ENCODE peak calls at places on chromosomes 12 and 14, in five cellular contexts. M, K, A, C and Q are unnamed samples.

GRCh38 chr12:108175310-108175709 is 46.2 kb downstream of the WSCD2 start:
- DNase-seq in C (peak), K (no peak), M (no peak), A (no peak), Q (no peak)

GRCh38 chr14:50047274-50047676 is 69.1 kb downstream of the VCPKMT start:
- DNase-seq in M (no peak), K (no peak), A (peak), C (no peak), Q (no peak)

GRCh38 chr12:27334052-27334720 is 1.6 kb downstream of the BMAL2 start:
- DNase-seq in K (no peak), C (no peak), M (no peak), A (peak), Q (no peak)

GRCh38 chr12:32107376-32108267 is 975 bp downstream of the BICD1 start:
- DNase-seq in A (peak), C (peak), K (no peak), M (no peak), Q (peak)

GRCh38 chr14:57275023-57275664 is 6.4 kb downstream of the AP5M1 start:
- DNase-seq in C (no peak), M (no peak), K (no peak), A (no peak), Q (no peak)

GRCh38 chr14:94517641-94518257 is 8.5 kb upstream of the SERPINA12 start:
- DNase-seq in A (no peak), K (no peak), M (no peak), C (no peak), Q (no peak)

GRCh38 chr12:48334807-48335206 is 15.9 kb downstream of the ZNF641 start:
- DNase-seq in C (no peak), M (no peak), K (no peak), A (no peak), Q (no peak)

GRCh38 chr12:70795608-70796007 is 124.9 kb downstream of the PTPRR start:
- DNase-seq in K (no peak), M (no peak), C (no peak), A (no peak), Q (no peak)

GRCh38 chr12:101792046-101792931 is 38.5 kb downstream of the GNPTAB start:
- DNase-seq in C (no peak), K (no peak), M (no peak), A (no peak), Q (no peak)

GRCh38 chr14:59028476-59029202 is 159.8 kb upstream of the DAAM1 start:
- DNase-seq in K (peak), M (no peak), C (peak), A (peak), Q (peak)

GRCh38 chr12:57722716-57723629 is 15.6 kb downstream of the AGAP2 start:
- DNase-seq in M (no peak), C (no peak), A (no peak), K (no peak), Q (no peak)

GRCh38 chr12:72230589-72230988 is 41.6 kb upstream of the TRHDE start:
- DNase-seq in K (no peak), C (no peak), A (no peak), M (no peak), Q (no peak)

GRCh38 chr14:55207832-55208231 is 16.4 kb upstream of the DLGAP5 start:
- DNase-seq in K (no peak), M (no peak), C (no peak), A (no peak), Q (no peak)

GRCh38 chr12:46154221-46154975 is 114.4 kb downstream of the SLC38A1 start:
- DNase-seq in C (no peak), A (no peak), M (no peak), K (no peak), Q (no peak)

GRCh38 chr14:61837336-61838229 is 75.4 kb downstream of the SNAPC1 start:
- DNase-seq in A (peak), M (peak), C (peak), K (peak), Q (peak)

GRCh38 chr14:42004321-42004720 is 397.6 kb downstream of the LRFN5 start:
- DNase-seq in M (no peak), A (no peak), K (no peak), C (no peak), Q (peak)

GRCh38 chr14:38122241-38122640 is 85.5 kb upstream of the SSTR1 start:
- DNase-seq in M (no peak), C (no peak), A (no peak), K (no peak), Q (no peak)

GRCh38 chr12:57889541-57889989 is 43.0 kb upstream of the CTDSP2 start:
- DNase-seq in K (no peak), C (no peak), M (no peak), A (peak), Q (no peak)

GRCh38 chr14:53591816-53592215 is 364.8 kb downstream of the BMP4 start:
- DNase-seq in C (no peak), M (no peak), A (no peak), K (no peak), Q (no peak)

GRCh38 chr14:88179725-88180124 is 143.3 kb downstream of the KCNK10 start:
- DNase-seq in C (no peak), A (no peak), M (no peak), K (no peak), Q (no peak)